ENCODE peak calls at places on chromosomes 2 and 18, in eight cellular contexts. D is AG04450, M is kidney epithelial cell, T is heart left ventricle, X is tibial artery, E is pancreas, W is Panc1, R is cardiac muscle cell. G is an unnamed sample.

GRCh38 chr2:186693446-186693842 is 416 bp upstream of the FAM171B start:
- DNase-seq in D (no peak), R (no peak), E (no peak), M (no peak), T (no peak), W (no peak), X (no peak), G (no peak)

GRCh38 chr2:44528595-44528994 is 166.8 kb downstream of the CAMKMT start:
- DNase-seq in T (no peak), W (no peak), M (peak; percentile 61), X (no peak), R (no peak), D (peak; percentile 23), E (no peak), G (no peak)

GRCh38 chr2:26991717-26992116 is 21.3 kb downstream of the MAPRE3 start:
- DNase-seq in E (no peak), W (no peak), D (no peak), R (no peak), M (no peak), T (no peak), X (no peak), G (no peak)

GRCh38 chr18:68060871-68061270 is 544.4 kb upstream of the DSEL start:
- DNase-seq in E (no peak), D (no peak), W (no peak), M (no peak), R (no peak), X (no peak), T (no peak), G (no peak)

GRCh38 chr2:36560726-36561125 is 37.2 kb downstream of the FEZ2 start:
- DNase-seq in R (no peak), E (no peak), X (no peak), D (no peak), W (no peak), M (no peak), T (no peak), G (no peak)

GRCh38 chr2:189545424-189545823 is 35.2 kb downstream of the SLC40A1 start:
- DNase-seq in T (no peak), X (no peak), W (no peak), R (no peak), M (no peak), D (no peak), E (no peak), G (no peak)

GRCh38 chr2:45024600-45025291 is 15.5 kb upstream of the SIX2 start:
- DNase-seq in T (no peak), W (peak; percentile 42), M (peak; percentile 74), E (peak; percentile 58), X (peak; percentile 90), R (no peak), D (peak; percentile 7), G (no peak)

GRCh38 chr18:76803814-76804213 is 18.5 kb upstream of the ZNF236 start:
- DNase-seq in D (no peak), W (peak; percentile 79), M (no peak), X (peak; percentile 71), R (peak; percentile 71), E (peak; percentile 41), T (no peak), G (peak; percentile 72)

GRCh38 chr2:229044581-229044980 is 226.5 kb downstream of the PID1 start:
- DNase-seq in M (no peak), R (no peak), X (no peak), D (no peak), T (no peak), W (no peak), E (no peak), G (no peak)

GRCh38 chr2:39739386-39739785 is 39.7 kb downstream of the THUMPD2 start:
- DNase-seq in D (no peak), X (no peak), T (no peak), W (no peak), M (no peak), R (no peak), E (no peak), G (no peak)

GRCh38 chr2:45707034-45707433 is 55.6 kb downstream of the PRKCE start:
- DNase-seq in X (no peak), D (no peak), W (no peak), R (no peak), T (no peak), E (no peak), M (no peak), G (no peak)

GRCh38 chr2:95308426-95308990 is 11.4 kb downstream of the KCNIP3 start:
- DNase-seq in M (no peak), T (no peak), D (no peak), X (no peak), E (no peak), W (no peak), R (no peak), G (no peak)

GRCh38 chr2:70948350-70949003 is 12.8 kb downstream of the ATP6V1B1 start:
- DNase-seq in E (peak; percentile 71), D (peak; percentile 33), X (peak; percentile 82), T (peak; percentile 85), R (peak; percentile 80), M (no peak), W (peak; percentile 63), G (peak; percentile 87)

GRCh38 chr18:75507636-75508035 is 80.1 kb upstream of the SMIM21 start:
- DNase-seq in T (no peak), E (no peak), M (no peak), R (no peak), D (no peak), W (no peak), X (no peak), G (no peak)

DNA sequence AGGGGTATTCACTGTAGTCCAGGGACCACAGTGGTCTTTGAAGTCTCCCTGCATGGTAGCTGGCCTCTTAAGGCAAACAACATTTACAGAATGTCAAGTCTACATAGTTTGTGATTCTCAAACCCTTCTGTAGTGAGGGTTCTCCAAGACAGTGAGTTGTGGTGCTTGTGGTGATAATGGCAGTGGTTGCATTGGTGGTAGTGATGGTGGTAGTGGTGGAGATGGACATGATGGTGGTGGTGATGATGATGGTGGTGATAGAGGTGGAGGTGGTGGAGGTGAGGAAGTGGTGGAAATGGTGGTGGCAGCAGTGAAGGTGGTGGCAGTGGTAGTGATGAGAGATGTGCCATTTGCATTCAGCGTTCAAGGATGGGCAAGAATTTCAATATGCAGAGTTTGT is 104.9 kb downstream of the TACR1 start:
- DNase-seq in E (no peak), M (no peak), R (no peak), D (no peak), W (no peak), T (no peak), X (no peak), G (no peak)
- H3K27me3 ChIP-seq in E (no peaks in the 10 kb centered on the region), M (no peaks in the 10 kb centered on the region), R (no peaks in the 10 kb centered on the region), D (no peaks in the 10 kb centered on the region), W (no peaks in the 10 kb centered on the region), T (no peaks in the 10 kb centered on the region), X (no peaks in the 10 kb centered on the region), G (no peaks in the 10 kb centered on the region)

GRCh38 chr2:237536617-237537016 is 29.8 kb upstream of the PRLH start:
- DNase-seq in M (no peak), W (no peak), E (no peak), D (no peak), R (no peak), T (no peak), X (no peak), G (no peak)

GRCh38 chr2:237534380-237534779 is 32.0 kb upstream of the PRLH start:
- DNase-seq in W (no peak), X (no peak), E (no peak), R (no peak), T (no peak), D (no peak), M (no peak), G (no peak)

GRCh38 chr2:237535385-237536082 is 30.8 kb upstream of the PRLH start:
- DNase-seq in D (no peak), R (no peak), W (no peak), T (no peak), E (no peak), M (no peak), X (no peak), G (no peak)

GRCh38 chr2:237538001-237538720 is 28.2 kb upstream of the PRLH start:
- DNase-seq in M (no peak), W (no peak), T (no peak), E (no peak), D (no peak), R (no peak), X (no peak), G (no peak)

GRCh38 chr2:237536083-237536415 is 30.3 kb upstream of the PRLH start:
- DNase-seq in X (no peak), W (no peak), D (no peak), R (no peak), T (no peak), M (no peak), E (no peak), G (no peak)
- H3K27me3 ChIP-seq in X (peaks cover 10% of the 10 kb centered on the region), W (no peaks in the 10 kb centered on the region), D (no peaks in the 10 kb centered on the region), R (no peaks in the 10 kb centered on the region), T (no peaks in the 10 kb centered on the region), M (no peaks in the 10 kb centered on the region), E (no peaks in the 10 kb centered on the region), G (no peaks in the 10 kb centered on the region)

GRCh38 chr18:59303006-59303405 is 15.4 kb downstream of the CPLX4 start:
- DNase-seq in X (no peak), E (no peak), W (no peak), R (no peak), D (no peak), M (no peak), T (no peak), G (no peak)
- H3K27me3 ChIP-seq in X (peaks cover 28% of the 10 kb centered on the region), E (no peaks in the 10 kb centered on the region), W (no peaks in the 10 kb centered on the region), R (peaks cover 51% of the 10 kb centered on the region), D (peaks cover 69% of the 10 kb centered on the region), M (peaks cover 7% of the 10 kb centered on the region), T (peaks cover 35% of the 10 kb centered on the region), G (peaks cover 18% of the 10 kb centered on the region)

DNA sequence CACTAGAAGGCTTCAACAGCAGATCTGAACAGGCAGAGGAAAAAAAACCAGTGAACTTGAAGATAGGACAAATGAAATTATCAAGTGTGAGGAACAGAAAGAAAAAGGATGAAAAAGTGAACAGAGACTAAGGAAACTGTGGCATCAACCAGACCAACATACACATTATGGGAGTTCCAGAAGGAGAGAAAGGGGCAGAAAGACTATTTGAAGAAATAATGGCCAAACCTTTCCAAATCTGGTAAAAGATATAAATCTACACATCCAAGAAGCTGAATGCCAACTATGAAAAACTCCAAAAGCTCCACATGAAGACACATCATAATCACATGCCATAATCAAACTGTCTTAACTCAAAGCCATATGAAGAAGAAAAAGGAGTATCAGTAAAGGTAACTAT is 79.8 kb downstream of the ROCK1 start:
- DNase-seq in E (no peak), W (no peak), R (no peak), D (no peak), T (no peak), M (no peak), X (no peak), G (no peak)
- H3K27me3 ChIP-seq in E (no peaks in the 10 kb centered on the region), W (no peaks in the 10 kb centered on the region), R (no peaks in the 10 kb centered on the region), D (no peaks in the 10 kb centered on the region), T (no peaks in the 10 kb centered on the region), M (no peaks in the 10 kb centered on the region), X (no peaks in the 10 kb centered on the region), G (no peaks in the 10 kb centered on the region)

G was measured in neural progenitor cell.